ENCODE peak calls at places on chromosomes 13 and 19, in five cellular contexts. Z, U, W, X and Q are unnamed samples.

GRCh38 chr13:23701646-23702045 is 131.4 kb downstream of the TNFRSF19 start:
- DNase-seq in X (no peak), Z (no peak), W (peak), U (peak), Q (no peak)

GRCh38 chr19:6374179-6374709 is 1.5 kb downstream of the PSPN start:
- DNase-seq in Z (no peak), W (no peak), U (peak), X (no peak), Q (no peak)

GRCh38 chr13:41823486-41823885 is 137.4 kb downstream of the VWA8 start:
- DNase-seq in Z (no peak), X (no peak), W (no peak), U (no peak), Q (no peak)

GRCh38 chr13:51262501-51263211 is 40.5 kb downstream of the FAM124A start:
- DNase-seq in W (no peak), Z (no peak), X (no peak), U (no peak), Q (no peak)

GRCh38 chr19:11356676-11357550 is 1.7 kb downstream of the PLPPR2 start:
- DNase-seq in U (no peak), X (no peak), W (no peak), Z (no peak), Q (no peak)

GRCh38 chr19:8366961-8367326 is 3.0 kb downstream of the ANGPTL4 start:
- DNase-seq in X (no peak), W (peak), Z (no peak), U (no peak), Q (no peak)

GRCh38 chr19:39587496-39587895 is 14.8 kb upstream of the LGALS13 start:
- DNase-seq in Z (no peak), W (no peak), U (no peak), X (no peak), Q (no peak)

GRCh38 chr19:7648265-7649014 is 11.5 kb downstream of the STXBP2 start:
- DNase-seq in W (no peak), U (no peak), X (no peak), Z (no peak), Q (no peak)

GRCh38 chr13:113660066-113660465 is 2.1 kb upstream of the ATP4B start:
- DNase-seq in Z (peak), W (no peak), U (no peak), X (no peak), Q (no peak)

GRCh38 chr19:15671891-15672579 is 852 bp upstream of the CYP4F12 start:
- DNase-seq in W (no peak), X (no peak), Z (no peak), U (no peak), Q (no peak)

GRCh38 chr13:46964789-46965527 is 68.1 kb upstream of the HTR2A start:
- DNase-seq in X (no peak), U (no peak), W (peak), Z (no peak), Q (no peak)

GRCh38 chr13:34779171-34779570 is 162.9 kb upstream of the NBEA start:
- DNase-seq in W (no peak), X (peak), U (no peak), Z (no peak), Q (no peak)
- TF ChIP-seq CTCF in W (no peak), X (peak), U (no peak), Z (no peak), Q (no peak)

DNA sequence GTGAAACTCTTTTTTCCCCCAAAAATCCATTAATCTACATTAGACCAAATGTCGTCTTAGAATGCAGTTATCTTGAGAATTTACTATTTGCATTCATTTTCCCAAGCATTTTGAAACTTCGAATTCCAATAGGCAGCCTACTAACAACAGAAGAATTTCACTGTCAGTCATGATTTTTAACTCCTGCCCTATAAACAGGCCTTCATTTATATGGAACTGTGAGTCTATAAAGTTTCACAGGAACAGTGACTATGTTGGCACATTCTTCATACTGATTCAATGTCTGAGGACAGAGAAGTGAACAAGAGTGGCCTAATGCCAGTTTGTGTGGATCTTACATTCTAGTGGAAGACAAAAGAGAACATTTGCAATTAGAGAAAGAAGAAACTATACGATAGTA is 198.0 kb downstream of the PCDH17 start:
- DNase-seq in X (no peak), Z (no peak), W (no peak), U (no peak), Q (no peak)
- TF ChIP-seq CTCF in X (no peak), Z (no peak), W (no peak), U (no peak), Q (no peak)

DNA sequence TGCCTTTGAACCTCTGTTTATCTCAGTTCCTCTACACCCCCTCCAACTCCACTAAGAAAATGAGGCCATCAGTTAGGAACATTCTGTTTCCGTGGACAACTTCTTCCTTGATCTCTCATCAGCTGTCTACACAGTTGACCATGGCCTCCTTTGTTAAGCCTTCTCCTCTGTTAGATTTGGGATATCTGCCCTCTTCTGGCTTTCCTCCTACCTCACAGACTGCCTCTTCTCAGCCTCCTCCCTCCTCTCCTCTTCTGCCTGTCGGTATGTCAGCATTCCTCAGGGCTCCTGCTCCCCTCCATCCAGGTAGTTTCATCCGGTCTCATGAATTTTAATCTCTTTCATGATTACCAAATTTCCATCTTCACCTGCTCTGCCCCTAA is 454.9 kb downstream of the FOXO1 start:
- DNase-seq in Z (no peak), W (no peak), U (no peak), X (no peak), Q (no peak)
- TF ChIP-seq CTCF in Z (no peak), W (no peak), U (no peak), X (peak), Q (no peak)

GRCh38 chr19:40804783-40805242 is 5.8 kb downstream of the EGLN2 start:
- DNase-seq in U (peak), Z (no peak), W (no peak), X (no peak), Q (no peak)
- TF ChIP-seq CTCF in U (no peak), Z (no peak), W (no peak), X (peak), Q (no peak)

DNA sequence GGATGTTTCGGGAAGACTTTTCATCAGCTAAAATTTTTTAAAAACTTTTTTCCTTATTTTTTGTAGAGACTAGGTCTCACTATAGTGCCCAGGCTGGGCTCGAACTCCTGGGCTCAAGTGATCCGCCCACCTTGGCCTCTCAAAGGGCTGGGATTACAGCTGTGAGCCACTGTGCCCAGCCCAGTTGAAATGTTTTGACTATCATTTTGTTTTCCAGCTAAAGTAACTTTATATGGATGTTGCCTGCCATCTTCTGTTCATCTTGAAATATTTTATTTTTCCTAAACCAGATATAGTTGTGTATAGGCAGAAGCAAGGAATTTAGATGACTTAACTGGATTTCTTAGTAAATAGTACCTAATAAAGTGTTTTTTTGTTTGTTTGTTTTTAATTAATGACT is 7.0 kb downstream of the CAB39L start:
- DNase-seq in Z (no peak), X (no peak), U (no peak), W (peak), Q (no peak)
- TF ChIP-seq CTCF in Z (no peak), X (no peak), U (no peak), W (no peak), Q (no peak)

GRCh38 chr19:1364070-1364719 is 19.5 kb upstream of the NDUFS7 start:
- DNase-seq in X (no peak), U (no peak), Z (no peak), W (peak), Q (peak)
- TF ChIP-seq CTCF in X (no peak), U (no peak), Z (no peak), W (peak), Q (no peak)

GRCh38 chr13:99993660-99994455 is 12.3 kb downstream of the ZIC2 start:
- DNase-seq in W (no peak), Z (no peak), X (peak), U (no peak), Q (no peak)

GRCh38 chr13:99995104-99995502 is 13.5 kb downstream of the ZIC2 start:
- DNase-seq in X (no peak), Z (no peak), W (no peak), U (no peak), Q (no peak)

GRCh38 chr13:99996177-99996705 is 14.7 kb downstream of the ZIC2 start:
- DNase-seq in X (peak), U (no peak), W (no peak), Z (no peak), Q (no peak)

GRCh38 chr13:99997702-99998219 is 16.2 kb downstream of the ZIC2 start:
- DNase-seq in X (no peak), W (no peak), U (peak), Z (no peak), Q (no peak)

GRCh38 chr13:99995503-99996176 is 14.1 kb downstream of the ZIC2 start:
- DNase-seq in X (peak), W (peak), Z (no peak), U (no peak), Q (no peak)
- TF ChIP-seq CTCF in X (no peak), W (no peak), Z (no peak), U (no peak), Q (no peak)